ENCODE peak calls at places on chromosomes 1 and 21, in six cellular contexts. Q is SK-N-SH, K is hepatic stellate cell, R is HTR-8/SVneo, J is NAMALWA, V is HuH-7.5. N is an unnamed sample.

GRCh38 chr1:173853074-173853473 is 14.7 kb downstream of the GAS5 start:
- DNase-seq in V (no peak), Q (no peak), J (no peak), R (no peak), K (peak; percentile 31), N (no peak)

GRCh38 chr1:185483647-185484450 is 166.8 kb upstream of the IVNS1ABP start:
- DNase-seq in J (no peak), Q (no peak), K (peak; percentile 39), V (no peak), R (peak; percentile 32), N (no peak)

GRCh38 chr1:73160759-73161158 is 878.4 kb upstream of the NEGR1 start:
- DNase-seq in R (no peak), V (no peak), Q (no peak), J (no peak), K (no peak), N (no peak)

GRCh38 chr1:248416226-248416625 is 13.4 kb downstream of the OR2T1 start:
- DNase-seq in R (no peak), V (no peak), Q (no peak), J (no peak), K (no peak), N (no peak)

GRCh38 chr1:183023146-183023600 is at the start of gene LAMC1:
- DNase-seq in V (peak; percentile 80), J (peak; percentile 94), Q (peak; percentile 97), K (peak; percentile 79), R (peak; percentile 81), N (peak; percentile 96)

GRCh38 chr1:173355281-173356031 is 121.7 kb upstream of the PRDX6 start:
- DNase-seq in R (no peak), J (no peak), K (no peak), V (no peak), Q (no peak), N (no peak)

GRCh38 chr21:9758141-9758540 is 763.2 kb upstream of the TPTE start:
- DNase-seq in Q (no peak), R (no peak), V (no peak), J (no peak), K (no peak), N (no peak)

GRCh38 chr1:212225871-212226302 is 59.3 kb upstream of the PPP2R5A start:
- DNase-seq in R (no peak), J (peak; percentile 19), V (no peak), Q (no peak), K (no peak), N (no peak)

GRCh38 chr1:162633327-162633762 is 1.1 kb downstream of the DDR2 start:
- DNase-seq in V (no peak), Q (no peak), J (no peak), K (no peak), R (no peak), N (peak; percentile 46)

GRCh38 chr1:44389437-44389836 is 15.6 kb upstream of the RNF220 start:
- DNase-seq in Q (no peak), V (no peak), J (no peak), K (no peak), R (no peak), N (no peak)

GRCh38 chr1:174769961-174770549 is 229.7 kb upstream of the CACYBP start:
- DNase-seq in K (peak; percentile 16), V (peak; percentile 19), J (peak; percentile 84), R (peak; percentile 20), Q (peak; percentile 45), N (peak; percentile 23)

GRCh38 chr1:162709132-162709860 is 77.0 kb downstream of the DDR2 start:
- DNase-seq in V (no peak), R (no peak), K (no peak), J (no peak), Q (no peak), N (no peak)